ENCODE peak calls at places on chromosomes 5 and 9, in six cellular contexts. Y is IMR-90, P is H1, F is mesenchymal stem cell, E is mesendoderm, W is H9. N is an unnamed sample.

GRCh38 chr5:22473865-22474264 is 379.3 kb downstream of the CDH12 start:
- DNase-seq in Y (no peak), P (no peak), F (no peak), E (no peak), W (no peak), N (no peak)

GRCh38 chr9:131178382-131178781 is 53.0 kb downstream of the NUP214 start:
- DNase-seq in Y (peak), P (peak), F (peak), E (peak), W (peak), N (peak)

GRCh38 chr9:136117291-136118060 is 1.2 kb downstream of the TMEM250 start:
- DNase-seq in Y (no peak), P (no peak), F (no peak), E (no peak), W (peak), N (no peak)

GRCh38 chr9:72554221-72554641 is 32.8 kb downstream of the TMC1 start:
- DNase-seq in Y (peak), P (no peak), F (peak), E (peak), W (no peak), N (no peak)

GRCh38 chr9:98254236-98255063 is 999 bp downstream of the TBC1D2 start:
- DNase-seq in Y (no peak), P (no peak), F (no peak), E (no peak), W (no peak), N (no peak)

GRCh38 chr9:101485873-101486692 is 47.6 kb upstream of the RNF20 start:
- DNase-seq in Y (peak), P (peak), F (peak), E (peak), W (peak), N (peak)

GRCh38 chr5:170312666-170313065 is 15.1 kb upstream of the LCP2 start:
- DNase-seq in Y (peak), P (no peak), F (peak), E (no peak), W (no peak), N (no peak)

GRCh38 chr5:57303985-57304384 is 130.1 kb downstream of the GPBP1 start:
- DNase-seq in Y (no peak), P (no peak), F (no peak), E (peak), W (peak), N (no peak)

GRCh38 chr5:170070556-170071412 is 34.9 kb upstream of the FOXI1 start:
- DNase-seq in Y (peak), P (peak), F (peak), E (peak), W (peak), N (peak)

GRCh38 chr9:122071716-122072115 is 21.4 kb downstream of the TTLL11 start:
- DNase-seq in Y (no peak), P (no peak), F (no peak), E (no peak), W (no peak), N (no peak)

GRCh38 chr9:72256912-72257311 is 107.7 kb downstream of the GDA start:
- DNase-seq in Y (no peak), P (no peak), F (no peak), E (peak), W (peak), N (no peak)

GRCh38 chr9:106613250-106613737 is 249.7 kb upstream of the ZNF462 start:
- DNase-seq in Y (no peak), P (no peak), F (no peak), E (no peak), W (no peak), N (no peak)

GRCh38 chr9:86368871-86369521 is 14.8 kb upstream of the TUT7 start:
- DNase-seq in Y (peak), P (no peak), F (peak), E (no peak), W (no peak), N (no peak)

GRCh38 chr5:93209476-93209875 is 371.5 kb downstream of the NR2F1-AS1 start:
- DNase-seq in Y (no peak), P (no peak), F (no peak), E (no peak), W (no peak), N (no peak)

GRCh38 chr5:163564321-163564924 is 59.0 kb downstream of the MAT2B start:
- DNase-seq in Y (peak), P (peak), F (peak), E (peak), W (peak), N (peak)

GRCh38 chr5:168708301-168708695 is 129.1 kb upstream of the PANK3 start:
- DNase-seq in Y (no peak), P (no peak), F (no peak), E (no peak), W (no peak), N (no peak)

GRCh38 chr9:137162505-137163100 is 7.2 kb downstream of the LRRC26 start:
- DNase-seq in Y (no peak), P (peak), F (no peak), E (peak), W (no peak), N (no peak)

GRCh38 chr9:89789922-89790510 is 185.2 kb downstream of the GADD45G start:
- DNase-seq in Y (no peak), P (no peak), F (no peak), E (no peak), W (no peak), N (no peak)

GRCh38 chr5:154501566-154501965 is 23.5 kb upstream of the HAND1 start:
- DNase-seq in Y (no peak), P (no peak), F (no peak), E (peak), W (peak), N (no peak)

GRCh38 chr9:113151696-113152630 is 1.2 kb downstream of the SLC31A2 start:
- DNase-seq in Y (no peak), P (no peak), F (no peak), E (no peak), W (no peak), N (no peak)

GRCh38 chr5:116750626-116751188 is 176.1 kb upstream of the SEMA6A start:
- DNase-seq in Y (no peak), P (no peak), F (no peak), E (no peak), W (no peak), N (no peak)

DNA sequence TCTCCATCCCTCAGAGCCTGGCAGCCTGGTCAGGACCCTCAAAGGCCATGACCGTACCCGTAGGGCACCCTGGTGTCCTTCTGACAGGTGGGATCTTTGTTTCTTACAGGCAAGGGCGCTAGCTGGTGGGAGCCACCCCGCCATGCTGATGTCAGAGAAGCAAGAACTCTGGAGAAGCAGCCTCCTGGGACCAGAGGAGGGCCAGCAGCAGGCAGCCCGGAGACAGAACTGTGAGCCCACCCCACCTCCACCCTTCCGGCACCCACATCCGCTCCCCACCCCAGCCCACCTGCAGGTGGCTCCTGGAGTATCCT is 42.2 kb upstream of the IL17B start:
- DNase-seq in Y (no peak), P (no peak), F (peak), E (no peak), W (no peak), N (no peak)
- H2BK120ac ChIP-seq in Y (peak), P (no peak), F (peak), E (no peak), W (no peak), N (no peak)

GRCh38 chr9:108704156-108704852 is 151.5 kb downstream of the ACTL7B start:
- DNase-seq in Y (no peak), P (no peak), F (peak), E (peak), W (no peak), N (no peak)
- H2BK15ac ChIP-seq in Y (no peak), P (no peak), F (no peak), E (no peak), W (no peak), N (no peak)

GRCh38 chr9:83062653-83063527 is at the start of gene RASEF:
- DNase-seq in Y (no peak), P (peak), F (peak), E (peak), W (peak), N (peak)
- H2BK120ac ChIP-seq in Y (no peak), P (no peak), F (no peak), E (no peak), W (no peak), N (no peak)

GRCh38 chr9:114565204-114565603 is 22.4 kb upstream of the ATP6V1G1 start:
- DNase-seq in Y (no peak), P (no peak), F (no peak), E (no peak), W (no peak), N (no peak)
- H2BK15ac ChIP-seq in Y (no peak), P (no peak), F (no peak), E (no peak), W (no peak), N (no peak)

N was measured in neuronal stem cell.